ENCODE peak calls at places on chromosomes 4 and X, in nine cellular contexts. One of them, this sample, is unnamed.

GRCh38 chr4:98610926-98611325 is 47.5 kb downstream of the TSPAN5 start:
- DNase-seq in SW480: no peak
- DNase-seq in WTC11: no peak
- DNase-seq in IMR-90: no peak
- DNase-seq in stimulated activated CD4-positive, alpha-beta T cell treated with anti-CD3 and anti-CD28 coated beads, Interleukin-2, amount 100 ng/mL, for 48 hours: no peak
- DNase-seq in HTR-8/SVneo: no peak
- DNase-seq in H9: no peak
- DNase-seq in amniotic stem cell: no peak
- DNase-seq in brain microvascular endothelial cell: no peak
- DNase-seq in this sample: no peak

GRCh38 chrX:36534900-36535299 is 473.3 kb upstream of the FAM47C start:
- DNase-seq in SW480: no peak
- DNase-seq in WTC11: peak; percentile 16
- DNase-seq in IMR-90: no peak
- DNase-seq in stimulated activated CD4-positive, alpha-beta T cell treated with anti-CD3 and anti-CD28 coated beads, Interleukin-2, amount 100 ng/mL, for 48 hours: no peak
- DNase-seq in HTR-8/SVneo: no peak
- DNase-seq in H9: peak; percentile 43
- DNase-seq in amniotic stem cell: no peak
- DNase-seq in brain microvascular endothelial cell: no peak
- DNase-seq in this sample: no peak

GRCh38 chrX:49812177-49812576 is 16.9 kb upstream of the PAGE4 start:
- DNase-seq in SW480: no peak
- DNase-seq in WTC11: no peak
- DNase-seq in IMR-90: no peak
- DNase-seq in stimulated activated CD4-positive, alpha-beta T cell treated with anti-CD3 and anti-CD28 coated beads, Interleukin-2, amount 100 ng/mL, for 48 hours: no peak
- DNase-seq in HTR-8/SVneo: no peak
- DNase-seq in H9: no peak
- DNase-seq in amniotic stem cell: no peak
- DNase-seq in brain microvascular endothelial cell: no peak
- DNase-seq in this sample: no peak

GRCh38 chrX:131778269-131779218 is 234.7 kb downstream of the OR13H1 start:
- DNase-seq in SW480: no peak
- DNase-seq in WTC11: no peak
- DNase-seq in IMR-90: peak; percentile 76
- DNase-seq in stimulated activated CD4-positive, alpha-beta T cell treated with anti-CD3 and anti-CD28 coated beads, Interleukin-2, amount 100 ng/mL, for 48 hours: no peak
- DNase-seq in HTR-8/SVneo: no peak
- DNase-seq in H9: no peak
- DNase-seq in amniotic stem cell: peak; percentile 47
- DNase-seq in brain microvascular endothelial cell: peak; percentile 63
- DNase-seq in this sample: peak; percentile 82

GRCh38 chrX:154411981-154412340 is 622 bp downstream of the TAFAZZIN start:
- DNase-seq in SW480: peak; percentile 54
- DNase-seq in WTC11: peak; percentile 71
- DNase-seq in IMR-90: peak; percentile 26
- DNase-seq in stimulated activated CD4-positive, alpha-beta T cell treated with anti-CD3 and anti-CD28 coated beads, Interleukin-2, amount 100 ng/mL, for 48 hours: no peak
- DNase-seq in HTR-8/SVneo: peak; percentile 45
- DNase-seq in H9: peak; percentile 82
- DNase-seq in amniotic stem cell: no peak
- DNase-seq in brain microvascular endothelial cell: no peak
- DNase-seq in this sample: no peak

GRCh38 chrX:143634373-143634685 is 1.6 kb downstream of the SLITRK4 start:
- DNase-seq in SW480: no peak
- DNase-seq in WTC11: no peak
- DNase-seq in IMR-90: no peak
- DNase-seq in stimulated activated CD4-positive, alpha-beta T cell treated with anti-CD3 and anti-CD28 coated beads, Interleukin-2, amount 100 ng/mL, for 48 hours: no peak
- DNase-seq in HTR-8/SVneo: no peak
- DNase-seq in H9: no peak
- DNase-seq in amniotic stem cell: no peak
- DNase-seq in brain microvascular endothelial cell: no peak
- DNase-seq in this sample: no peak

GRCh38 chr4:110364911-110365520 is 110.9 kb upstream of the ENPEP start:
- DNase-seq in SW480: no peak
- DNase-seq in WTC11: no peak
- DNase-seq in IMR-90: no peak
- DNase-seq in stimulated activated CD4-positive, alpha-beta T cell treated with anti-CD3 and anti-CD28 coated beads, Interleukin-2, amount 100 ng/mL, for 48 hours: no peak
- DNase-seq in HTR-8/SVneo: no peak
- DNase-seq in H9: no peak
- DNase-seq in amniotic stem cell: no peak
- DNase-seq in brain microvascular endothelial cell: peak; percentile 76
- DNase-seq in this sample: no peak

GRCh38 chrX:65545456-65545855 is 10.9 kb upstream of the LAS1L start:
- DNase-seq in SW480: no peak
- DNase-seq in WTC11: no peak
- DNase-seq in IMR-90: no peak
- DNase-seq in stimulated activated CD4-positive, alpha-beta T cell treated with anti-CD3 and anti-CD28 coated beads, Interleukin-2, amount 100 ng/mL, for 48 hours: no peak
- DNase-seq in HTR-8/SVneo: no peak
- DNase-seq in H9: no peak
- DNase-seq in amniotic stem cell: no peak
- DNase-seq in brain microvascular endothelial cell: no peak
- DNase-seq in this sample: no peak

GRCh38 chr4:85741921-85742591 is 267.1 kb downstream of the ARHGAP24 start:
- DNase-seq in SW480: no peak
- DNase-seq in WTC11: no peak
- DNase-seq in IMR-90: no peak
- DNase-seq in stimulated activated CD4-positive, alpha-beta T cell treated with anti-CD3 and anti-CD28 coated beads, Interleukin-2, amount 100 ng/mL, for 48 hours: no peak
- DNase-seq in HTR-8/SVneo: no peak
- DNase-seq in H9: no peak
- DNase-seq in amniotic stem cell: no peak
- DNase-seq in brain microvascular endothelial cell: no peak
- DNase-seq in this sample: no peak

GRCh38 chrX:28979876-28980275 is 392.6 kb downstream of the IL1RAPL1 start:
- DNase-seq in SW480: peak; percentile 0
- DNase-seq in WTC11: no peak
- DNase-seq in IMR-90: no peak
- DNase-seq in stimulated activated CD4-positive, alpha-beta T cell treated with anti-CD3 and anti-CD28 coated beads, Interleukin-2, amount 100 ng/mL, for 48 hours: no peak
- DNase-seq in HTR-8/SVneo: peak; percentile 18
- DNase-seq in H9: no peak
- DNase-seq in amniotic stem cell: no peak
- DNase-seq in brain microvascular endothelial cell: no peak
- DNase-seq in this sample: no peak

GRCh38 chr4:54228064-54228527 is 997 bp upstream of the PDGFRA start:
- DNase-seq in SW480: peak; percentile 53
- DNase-seq in WTC11: peak; percentile 91
- DNase-seq in IMR-90: peak; percentile 82
- DNase-seq in stimulated activated CD4-positive, alpha-beta T cell treated with anti-CD3 and anti-CD28 coated beads, Interleukin-2, amount 100 ng/mL, for 48 hours: peak; percentile 57
- DNase-seq in HTR-8/SVneo: peak; percentile 65
- DNase-seq in H9: peak; percentile 84
- DNase-seq in amniotic stem cell: peak; percentile 75
- DNase-seq in brain microvascular endothelial cell: peak; percentile 67
- DNase-seq in this sample: no peak

GRCh38 chr4:21790437-21791029 is 158.0 kb downstream of the KCNIP4 start:
- DNase-seq in SW480: peak; percentile 18
- DNase-seq in WTC11: no peak
- DNase-seq in IMR-90: peak; percentile 54
- DNase-seq in stimulated activated CD4-positive, alpha-beta T cell treated with anti-CD3 and anti-CD28 coated beads, Interleukin-2, amount 100 ng/mL, for 48 hours: no peak
- DNase-seq in HTR-8/SVneo: no peak
- DNase-seq in H9: no peak
- DNase-seq in amniotic stem cell: peak; percentile 33
- DNase-seq in brain microvascular endothelial cell: no peak
- DNase-seq in this sample: no peak

GRCh38 chr4:84727491-84727890 is 144.6 kb downstream of the CDS1 start:
- DNase-seq in SW480: no peak
- DNase-seq in WTC11: no peak
- DNase-seq in IMR-90: no peak
- DNase-seq in stimulated activated CD4-positive, alpha-beta T cell treated with anti-CD3 and anti-CD28 coated beads, Interleukin-2, amount 100 ng/mL, for 48 hours: no peak
- DNase-seq in HTR-8/SVneo: no peak
- DNase-seq in H9: no peak
- DNase-seq in amniotic stem cell: no peak
- DNase-seq in brain microvascular endothelial cell: no peak
- DNase-seq in this sample: no peak

GRCh38 chrX:133415276-133416105 is at the start of gene GPC4:
- DNase-seq in SW480: peak; percentile 68
- DNase-seq in WTC11: peak; percentile 73
- DNase-seq in IMR-90: no peak
- DNase-seq in stimulated activated CD4-positive, alpha-beta T cell treated with anti-CD3 and anti-CD28 coated beads, Interleukin-2, amount 100 ng/mL, for 48 hours: no peak
- DNase-seq in HTR-8/SVneo: no peak
- DNase-seq in H9: peak; percentile 78
- DNase-seq in amniotic stem cell: no peak
- DNase-seq in brain microvascular endothelial cell: peak; percentile 6
- DNase-seq in this sample: no peak

GRCh38 chrX:31397119-31397518 is 325.3 kb upstream of the FTHL17 start:
- DNase-seq in SW480: no peak
- DNase-seq in WTC11: no peak
- DNase-seq in IMR-90: peak; percentile 83
- DNase-seq in stimulated activated CD4-positive, alpha-beta T cell treated with anti-CD3 and anti-CD28 coated beads, Interleukin-2, amount 100 ng/mL, for 48 hours: no peak
- DNase-seq in HTR-8/SVneo: peak; percentile 22
- DNase-seq in H9: no peak
- DNase-seq in amniotic stem cell: no peak
- DNase-seq in brain microvascular endothelial cell: peak; percentile 20
- DNase-seq in this sample: no peak

GRCh38 chr4:184215709-184216328 is 1.9 kb downstream of the ENPP6 start:
- DNase-seq in SW480: no peak
- DNase-seq in WTC11: no peak
- DNase-seq in IMR-90: no peak
- DNase-seq in stimulated activated CD4-positive, alpha-beta T cell treated with anti-CD3 and anti-CD28 coated beads, Interleukin-2, amount 100 ng/mL, for 48 hours: no peak
- DNase-seq in HTR-8/SVneo: no peak
- DNase-seq in H9: no peak
- DNase-seq in amniotic stem cell: no peak
- DNase-seq in brain microvascular endothelial cell: no peak
- DNase-seq in this sample: no peak

GRCh38 chr4:602559-602942 is 22.8 kb upstream of the PDE6B start:
- DNase-seq in SW480: peak; percentile 15
- DNase-seq in WTC11: peak; percentile 99
- DNase-seq in IMR-90: no peak
- DNase-seq in stimulated activated CD4-positive, alpha-beta T cell treated with anti-CD3 and anti-CD28 coated beads, Interleukin-2, amount 100 ng/mL, for 48 hours: peak; percentile 60
- DNase-seq in HTR-8/SVneo: peak; percentile 52
- DNase-seq in H9: peak; percentile 93
- DNase-seq in amniotic stem cell: no peak
- DNase-seq in brain microvascular endothelial cell: no peak
- DNase-seq in this sample: no peak

GRCh38 chrX:110145854-110146253 is 142.9 kb downstream of the TMEM164 start:
- DNase-seq in SW480: peak; percentile 15
- DNase-seq in WTC11: peak; percentile 10
- DNase-seq in IMR-90: peak; percentile 44
- DNase-seq in stimulated activated CD4-positive, alpha-beta T cell treated with anti-CD3 and anti-CD28 coated beads, Interleukin-2, amount 100 ng/mL, for 48 hours: no peak
- DNase-seq in HTR-8/SVneo: no peak
- DNase-seq in H9: no peak
- DNase-seq in amniotic stem cell: peak; percentile 21
- DNase-seq in brain microvascular endothelial cell: peak; percentile 36
- DNase-seq in this sample: no peak

GRCh38 chr4:138643827-138644226 is 371.8 kb upstream of the NOCT start:
- DNase-seq in SW480: no peak
- DNase-seq in WTC11: no peak
- DNase-seq in IMR-90: peak; percentile 7
- DNase-seq in stimulated activated CD4-positive, alpha-beta T cell treated with anti-CD3 and anti-CD28 coated beads, Interleukin-2, amount 100 ng/mL, for 48 hours: no peak
- DNase-seq in HTR-8/SVneo: no peak
- DNase-seq in H9: no peak
- DNase-seq in amniotic stem cell: no peak
- DNase-seq in brain microvascular endothelial cell: no peak
- DNase-seq in this sample: no peak

GRCh38 chrX:155112171-155112570 is 40.9 kb downstream of the BRCC3 start:
- DNase-seq in SW480: peak; percentile 23
- DNase-seq in WTC11: no peak
- DNase-seq in IMR-90: peak; percentile 2
- DNase-seq in stimulated activated CD4-positive, alpha-beta T cell treated with anti-CD3 and anti-CD28 coated beads, Interleukin-2, amount 100 ng/mL, for 48 hours: no peak
- DNase-seq in HTR-8/SVneo: no peak
- DNase-seq in H9: no peak
- DNase-seq in amniotic stem cell: no peak
- DNase-seq in brain microvascular endothelial cell: no peak
- DNase-seq in this sample: no peak